ENCODE peak calls at places on chromosome 4, in five cellular contexts. One of them, this sample, is unnamed.

GRCh38 chr4:123435246-123436113 is 38.9 kb downstream of the SPRY1 start:
- DNase-seq in HepG2: no peak
- DNase-seq in A549: no peak
- DNase-seq in endothelial cell of umbilical vein: no peak
- DNase-seq in GM12878: no peak
- DNase-seq in this sample: no peak

GRCh38 chr4:87060957-87061356 is 126.1 kb downstream of the AFF1 start:
- DNase-seq in HepG2: no peak
- DNase-seq in A549: no peak
- DNase-seq in endothelial cell of umbilical vein: no peak
- DNase-seq in GM12878: no peak
- DNase-seq in this sample: no peak

GRCh38 chr4:123398803-123399637 is 2.4 kb downstream of the SPRY1 start:
- DNase-seq in HepG2: peak
- DNase-seq in A549: peak
- DNase-seq in endothelial cell of umbilical vein: peak
- DNase-seq in GM12878: no peak
- DNase-seq in this sample: peak

GRCh38 chr4:98267498-98267897 is 6.3 kb downstream of the RAP1GDS1 start:
- DNase-seq in HepG2: no peak
- DNase-seq in A549: no peak
- DNase-seq in endothelial cell of umbilical vein: no peak
- DNase-seq in GM12878: no peak
- DNase-seq in this sample: no peak

GRCh38 chr4:102693266-102693850 is 67.4 kb downstream of the MANBA start:
- DNase-seq in HepG2: no peak
- DNase-seq in A549: no peak
- DNase-seq in endothelial cell of umbilical vein: no peak
- DNase-seq in GM12878: no peak
- DNase-seq in this sample: no peak

GRCh38 chr4:52665592-52665991 is 6.5 kb upstream of the USP46 start:
- DNase-seq in HepG2: peak
- DNase-seq in A549: peak
- DNase-seq in endothelial cell of umbilical vein: peak
- DNase-seq in GM12878: no peak
- DNase-seq in this sample: peak

GRCh38 chr4:23930750-23931488 is 41.1 kb upstream of the PPARGC1A start:
- DNase-seq in HepG2: peak
- DNase-seq in A549: no peak
- DNase-seq in endothelial cell of umbilical vein: no peak
- DNase-seq in GM12878: no peak
- DNase-seq in this sample: no peak

GRCh38 chr4:184745747-184746531 is 12.0 kb upstream of the CENPU start:
- DNase-seq in HepG2: peak
- DNase-seq in A549: peak
- DNase-seq in endothelial cell of umbilical vein: peak
- DNase-seq in GM12878: no peak
- DNase-seq in this sample: peak

GRCh38 chr4:59966758-59967157 is 1233.4 kb upstream of the ADGRL3 start:
- DNase-seq in HepG2: no peak
- DNase-seq in A549: no peak
- DNase-seq in endothelial cell of umbilical vein: no peak
- DNase-seq in GM12878: no peak
- DNase-seq in this sample: no peak

GRCh38 chr4:102500371-102501175 is 586 bp upstream of the NFKB1 start:
- DNase-seq in HepG2: peak
- DNase-seq in A549: peak
- DNase-seq in endothelial cell of umbilical vein: peak
- DNase-seq in GM12878: no peak
- DNase-seq in this sample: peak

GRCh38 chr4:153269223-153269990 is 65.2 kb downstream of the TRIM2 start:
- DNase-seq in HepG2: no peak
- DNase-seq in A549: no peak
- DNase-seq in endothelial cell of umbilical vein: no peak
- DNase-seq in GM12878: no peak
- DNase-seq in this sample: no peak

GRCh38 chr4:26916195-26916594 is 55.6 kb downstream of the STIM2 start:
- DNase-seq in HepG2: no peak
- DNase-seq in A549: no peak
- DNase-seq in endothelial cell of umbilical vein: no peak
- DNase-seq in GM12878: no peak
- DNase-seq in this sample: no peak

GRCh38 chr4:84482564-84483563 is 16.2 kb downstream of the NKX6-1 start:
- DNase-seq in HepG2: no peak
- DNase-seq in A549: no peak
- DNase-seq in endothelial cell of umbilical vein: no peak
- DNase-seq in GM12878: no peak
- DNase-seq in this sample: no peak

GRCh38 chr4:145545538-145546224 is 64.0 kb downstream of the SMAD1 start:
- DNase-seq in HepG2: no peak
- DNase-seq in A549: peak
- DNase-seq in endothelial cell of umbilical vein: peak
- DNase-seq in GM12878: no peak
- DNase-seq in this sample: no peak

GRCh38 chr4:119690871-119691270 is 62.3 kb upstream of the PDE5A start:
- DNase-seq in HepG2: peak
- DNase-seq in A549: peak
- DNase-seq in endothelial cell of umbilical vein: no peak
- DNase-seq in GM12878: no peak
- DNase-seq in this sample: peak

GRCh38 chr4:113157086-113157857 is 107.8 kb downstream of the ANK2 start:
- DNase-seq in HepG2: no peak
- DNase-seq in A549: no peak
- DNase-seq in endothelial cell of umbilical vein: no peak
- DNase-seq in GM12878: no peak
- DNase-seq in this sample: no peak

GRCh38 chr4:139715721-139716391 is 50.2 kb downstream of the MGST2 start:
- DNase-seq in HepG2: no peak
- DNase-seq in A549: no peak
- DNase-seq in endothelial cell of umbilical vein: no peak
- DNase-seq in GM12878: no peak
- DNase-seq in this sample: no peak

GRCh38 chr4:52729586-52729985 is 21.6 kb downstream of the ERVMER34-1 start:
- DNase-seq in HepG2: no peak
- DNase-seq in A549: no peak
- DNase-seq in endothelial cell of umbilical vein: no peak
- DNase-seq in GM12878: no peak
- DNase-seq in this sample: no peak

GRCh38 chr4:6907658-6908191 is 1.9 kb upstream of the TBC1D14 start:
- DNase-seq in HepG2: no peak
- DNase-seq in A549: peak
- DNase-seq in endothelial cell of umbilical vein: peak
- DNase-seq in GM12878: no peak
- DNase-seq in this sample: no peak

DNA sequence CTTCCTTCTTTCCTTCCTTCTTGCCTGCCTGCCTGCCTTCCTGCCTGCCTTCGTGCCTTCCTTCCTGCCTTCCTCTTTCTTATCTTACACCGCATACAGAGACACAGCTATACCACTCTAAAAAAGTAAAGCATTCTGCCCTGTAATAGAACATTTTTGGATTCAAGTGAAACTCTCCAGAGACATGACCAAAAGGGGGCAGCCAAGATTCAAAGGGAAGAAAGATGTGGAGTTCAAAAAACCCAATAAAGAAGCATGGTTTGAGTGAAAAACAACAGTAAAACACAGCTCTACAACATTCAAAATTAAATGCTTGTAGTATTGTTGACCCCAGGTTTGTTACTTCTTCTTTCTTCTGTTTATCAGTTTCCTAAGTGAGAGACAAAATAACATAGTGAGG is 914.9 kb upstream of the PCDH7 start:
- DNase-seq in HepG2: peak
- DNase-seq in A549: no peak
- DNase-seq in endothelial cell of umbilical vein: no peak
- DNase-seq in GM12878: no peak
- DNase-seq in this sample: peak
- TF ChIP-seq MYC in HepG2: no peak
- TF ChIP-seq MYC in A549: no peak
- TF ChIP-seq MYC in endothelial cell of umbilical vein: no peak
- TF ChIP-seq MYC in GM12878: no peak
- TF ChIP-seq MYC in this sample: no peak

GRCh38 chr4:4349902-4350301 is 37.0 kb upstream of the NSG1 start:
- DNase-seq in HepG2: no peak
- DNase-seq in A549: no peak
- DNase-seq in endothelial cell of umbilical vein: no peak
- DNase-seq in GM12878: no peak
- DNase-seq in this sample: no peak

GRCh38 chr4:4341861-4342650 is 44.8 kb upstream of the NSG1 start:
- DNase-seq in HepG2: no peak
- DNase-seq in A549: no peak
- DNase-seq in endothelial cell of umbilical vein: no peak
- DNase-seq in GM12878: no peak
- DNase-seq in this sample: no peak

GRCh38 chr4:4347585-4347984 is 39.3 kb upstream of the NSG1 start:
- DNase-seq in HepG2: no peak
- DNase-seq in A549: no peak
- DNase-seq in endothelial cell of umbilical vein: no peak
- DNase-seq in GM12878: no peak
- DNase-seq in this sample: no peak

GRCh38 chr4:4343038-4343437 is 43.9 kb upstream of the NSG1 start:
- DNase-seq in HepG2: no peak
- DNase-seq in A549: no peak
- DNase-seq in endothelial cell of umbilical vein: no peak
- DNase-seq in GM12878: no peak
- DNase-seq in this sample: no peak

GRCh38 chr4:4344915-4345527 is 41.9 kb upstream of the NSG1 start:
- DNase-seq in HepG2: no peak
- DNase-seq in A549: no peak
- DNase-seq in endothelial cell of umbilical vein: no peak
- DNase-seq in GM12878: peak
- DNase-seq in this sample: no peak
- TF ChIP-seq MAX in HepG2: no peak
- TF ChIP-seq MAX in A549: no peak
- TF ChIP-seq MAX in endothelial cell of umbilical vein: no peak
- TF ChIP-seq MAX in GM12878: no peak
- TF ChIP-seq MAX in this sample: no peak

GRCh38 chr4:39047691-39048090 is 14.3 kb upstream of the KLHL5 start:
- DNase-seq in HepG2: no peak
- DNase-seq in A549: no peak
- DNase-seq in endothelial cell of umbilical vein: no peak
- DNase-seq in GM12878: no peak
- DNase-seq in this sample: no peak

GRCh38 chr4:39046243-39046642 is 14.0 kb upstream of the TMEM156 start:
- DNase-seq in HepG2: peak
- DNase-seq in A549: peak
- DNase-seq in endothelial cell of umbilical vein: no peak
- DNase-seq in GM12878: no peak
- DNase-seq in this sample: peak

GRCh38 chr4:39050590-39050989 is 11.4 kb upstream of the KLHL5 start:
- DNase-seq in HepG2: no peak
- DNase-seq in A549: no peak
- DNase-seq in endothelial cell of umbilical vein: no peak
- DNase-seq in GM12878: no peak
- DNase-seq in this sample: no peak

GRCh38 chr4:39045791-39046221 is 13.6 kb upstream of the TMEM156 start:
- DNase-seq in HepG2: peak
- DNase-seq in A549: peak
- DNase-seq in endothelial cell of umbilical vein: peak
- DNase-seq in GM12878: no peak
- DNase-seq in this sample: peak

DNA sequence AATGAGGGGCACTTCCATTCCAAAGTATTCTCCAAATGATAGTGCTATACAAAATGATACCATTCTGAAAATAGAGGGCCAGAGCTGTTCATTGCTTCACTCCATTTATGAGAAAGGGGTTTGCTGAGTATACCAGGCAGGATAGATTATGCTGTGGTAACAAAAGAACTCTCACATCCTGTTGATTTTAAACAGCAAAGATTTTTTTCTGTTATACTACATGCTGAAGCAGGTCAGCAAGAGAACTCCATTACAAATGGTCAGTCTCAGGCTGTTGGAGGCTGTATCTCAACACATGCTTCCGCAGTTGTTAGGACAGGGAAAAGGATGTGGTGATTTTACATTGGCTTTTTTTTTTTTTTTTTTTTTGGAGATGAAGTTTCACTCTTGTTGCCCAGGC is 13.7 kb upstream of the KLHL5 start:
- DNase-seq in HepG2: no peak
- DNase-seq in A549: no peak
- DNase-seq in endothelial cell of umbilical vein: peak
- DNase-seq in GM12878: no peak
- DNase-seq in this sample: no peak
- TF ChIP-seq MYC in HepG2: no peak
- TF ChIP-seq MYC in A549: no peak
- TF ChIP-seq MYC in endothelial cell of umbilical vein: no peak
- TF ChIP-seq MYC in GM12878: no peak
- TF ChIP-seq MYC in this sample: no peak

GRCh38 chr4:71460368-71460767 is 121.5 kb downstream of the SLC4A4 start:
- DNase-seq in HepG2: no peak
- DNase-seq in A549: peak
- DNase-seq in endothelial cell of umbilical vein: no peak
- DNase-seq in GM12878: no peak
- DNase-seq in this sample: no peak
- TF ChIP-seq MAX in HepG2: no peak
- TF ChIP-seq MAX in A549: no peak
- TF ChIP-seq MAX in endothelial cell of umbilical vein: no peak
- TF ChIP-seq MAX in GM12878: no peak
- TF ChIP-seq MAX in this sample: no peak

GRCh38 chr4:25900310-25900709 is 13.7 kb upstream of the SMIM20 start:
- DNase-seq in HepG2: no peak
- DNase-seq in A549: no peak
- DNase-seq in endothelial cell of umbilical vein: no peak
- DNase-seq in GM12878: no peak
- DNase-seq in this sample: no peak
- TF ChIP-seq MYC in HepG2: no peak
- TF ChIP-seq MYC in A549: no peak
- TF ChIP-seq MYC in endothelial cell of umbilical vein: no peak
- TF ChIP-seq MYC in GM12878: no peak
- TF ChIP-seq MYC in this sample: no peak

DNA sequence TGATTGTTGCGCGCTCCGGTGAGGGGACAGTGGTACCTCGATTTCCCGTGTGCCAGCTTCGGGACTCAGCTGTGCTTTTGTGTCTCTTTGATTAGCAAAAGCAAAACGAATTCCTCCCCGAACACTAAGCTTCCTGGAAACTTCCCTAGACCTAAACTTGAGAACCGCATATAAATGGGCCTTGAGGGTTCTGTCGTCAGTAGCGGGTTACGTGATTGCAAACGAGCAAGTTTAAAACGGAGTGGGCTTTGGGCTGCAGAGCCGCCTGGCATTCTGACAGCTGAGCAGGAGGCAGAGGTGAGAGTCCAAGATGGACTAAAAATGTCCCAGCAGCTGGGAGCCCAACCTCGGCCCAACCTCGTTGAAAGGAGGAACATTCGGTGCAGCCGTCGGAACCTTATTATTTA is 1.2 kb upstream of the TAPT1 start:
- DNase-seq in HepG2: peak
- DNase-seq in A549: peak
- DNase-seq in endothelial cell of umbilical vein: peak
- DNase-seq in GM12878: no peak
- DNase-seq in this sample: peak
- TF ChIP-seq MAX in HepG2: no peak
- TF ChIP-seq MAX in A549: no peak
- TF ChIP-seq MAX in endothelial cell of umbilical vein: no peak
- TF ChIP-seq MAX in GM12878: no peak
- TF ChIP-seq MAX in this sample: no peak

This sample was measured in NB4.